ENCODE peak calls at places on chromosomes 12 and 14, in four cellular contexts. One of them, this sample, is unnamed.

GRCh38 chr14:90721619-90722305 is 94.5 kb downstream of the TTC7B start:
- DNase-seq in GM12878: no peak
- DNase-seq in ovary: no peak
- DNase-seq in neural crest cell: no peak
- DNase-seq in this sample: peak; percentile 64

GRCh38 chr12:27207626-27208413 is 36.3 kb upstream of the STK38L start:
- DNase-seq in GM12878: peak; percentile 93
- DNase-seq in neural crest cell: no peak
- DNase-seq in ovary: no peak
- DNase-seq in this sample: no peak

GRCh38 chr12:46661161-46661845 is 164.5 kb downstream of the SLC38A4 start:
- DNase-seq in neural crest cell: no peak
- DNase-seq in GM12878: peak; percentile 48
- DNase-seq in ovary: peak; percentile 36
- DNase-seq in this sample: peak; percentile 95

GRCh38 chr12:24664151-24664550 is 284.8 kb downstream of the BCAT1 start:
- DNase-seq in GM12878: no peak
- DNase-seq in ovary: no peak
- DNase-seq in neural crest cell: no peak
- DNase-seq in this sample: no peak

GRCh38 chr14:89040080-89040437 is 215.6 kb downstream of the TTC8 start:
- DNase-seq in neural crest cell: no peak
- DNase-seq in ovary: no peak
- DNase-seq in GM12878: no peak
- DNase-seq in this sample: no peak

GRCh38 chr12:46364777-46365580 is 7.6 kb downstream of the SLC38A2 start:
- DNase-seq in ovary: peak; percentile 75
- DNase-seq in neural crest cell: no peak
- DNase-seq in GM12878: no peak
- DNase-seq in this sample: peak; percentile 78

GRCh38 chr14:68195126-68195525 is 375.5 kb downstream of the RAD51B start:
- DNase-seq in neural crest cell: no peak
- DNase-seq in GM12878: no peak
- DNase-seq in ovary: no peak
- DNase-seq in this sample: no peak

GRCh38 chr14:105411017-105411941 is 8.3 kb upstream of the MTA1 start:
- DNase-seq in ovary: no peak
- DNase-seq in GM12878: no peak
- DNase-seq in neural crest cell: no peak
- DNase-seq in this sample: peak; percentile 48

GRCh38 chr12:72346331-72346944 is 74.3 kb downstream of the TRHDE start:
- DNase-seq in GM12878: peak; percentile 13
- DNase-seq in ovary: peak; percentile 62
- DNase-seq in neural crest cell: peak; percentile 84
- DNase-seq in this sample: peak; percentile 41

GRCh38 chr12:57842342-57843294 is 3.9 kb downstream of the CTDSP2 start:
- DNase-seq in neural crest cell: no peak
- DNase-seq in GM12878: no peak
- DNase-seq in ovary: no peak
- DNase-seq in this sample: no peak

GRCh38 chr14:96398921-96399320 is 7.0 kb downstream of the AK7 start:
- DNase-seq in GM12878: no peak
- DNase-seq in ovary: no peak
- DNase-seq in neural crest cell: no peak
- DNase-seq in this sample: no peak

GRCh38 chr12:120688527-120689071 is 1.6 kb downstream of the MLEC start:
- DNase-seq in neural crest cell: no peak
- DNase-seq in ovary: no peak
- DNase-seq in GM12878: no peak
- DNase-seq in this sample: peak; percentile 42

GRCh38 chr12:56128669-56129209 is 672 bp downstream of the ESYT1 start:
- DNase-seq in GM12878: no peak
- DNase-seq in ovary: peak; percentile 57
- DNase-seq in neural crest cell: no peak
- DNase-seq in this sample: peak; percentile 41

GRCh38 chr14:36223558-36223957 is 47.0 kb upstream of the PTCSC3 start:
- DNase-seq in neural crest cell: no peak
- DNase-seq in GM12878: no peak
- DNase-seq in ovary: no peak
- DNase-seq in this sample: no peak

GRCh38 chr12:131106542-131106941 is 152.8 kb downstream of the ADGRD1 start:
- DNase-seq in GM12878: no peak
- DNase-seq in ovary: peak; percentile 2
- DNase-seq in neural crest cell: no peak
- DNase-seq in this sample: no peak

GRCh38 chr12:67394600-67394999 is 125.4 kb downstream of the CAND1 start:
- DNase-seq in GM12878: no peak
- DNase-seq in ovary: peak; percentile 24
- DNase-seq in neural crest cell: no peak
- DNase-seq in this sample: no peak

GRCh38 chr14:47676301-47676617 is 854 bp upstream of the MDGA2 start:
- DNase-seq in ovary: no peak
- DNase-seq in neural crest cell: no peak
- DNase-seq in GM12878: no peak
- DNase-seq in this sample: no peak